ENCODE peak calls at places on chromosomes 13 and 19, in eight cellular contexts. T, L, R, P, Z, D, X and I are unnamed samples.

GRCh38 chr13:111005808-111006494 is 91.1 kb upstream of the ANKRD10 start:
- DNase-seq in T (peak), L (peak), R (peak), P (peak), Z (no peak), D (no peak), X (no peak), I (peak)

GRCh38 chr13:35879111-35879510 is 252.1 kb downstream of the DCLK1 start:
- DNase-seq in T (no peak), L (no peak), R (no peak), P (no peak), Z (no peak), D (no peak), X (no peak), I (no peak)

GRCh38 chr13:102317593-102317992 is 84.3 kb downstream of the FGF14 start:
- DNase-seq in T (peak), L (peak), R (no peak), P (peak), Z (no peak), D (no peak), X (no peak), I (no peak)

GRCh38 chr19:17327654-17328516 is 6.8 kb downstream of the ANO8 start:
- DNase-seq in T (peak), L (no peak), R (no peak), P (peak), Z (peak), D (no peak), X (peak), I (peak)

GRCh38 chr13:113106053-113106452 is 462 bp downstream of the F7 start:
- DNase-seq in T (no peak), L (no peak), R (no peak), P (no peak), Z (no peak), D (no peak), X (no peak), I (no peak)

GRCh38 chr13:27790523-27790922 is 1.8 kb upstream of the GSX1 start:
- DNase-seq in T (no peak), L (no peak), R (no peak), P (no peak), Z (no peak), D (no peak), X (no peak), I (peak)

GRCh38 chr19:16249826-16250434 is 52.2 kb downstream of the AP1M1 start:
- DNase-seq in T (no peak), L (no peak), R (no peak), P (peak), Z (no peak), D (peak), X (no peak), I (no peak)

GRCh38 chr19:55809381-55810058 is 22.3 kb downstream of the NLRP11 start:
- DNase-seq in T (peak), L (peak), R (peak), P (peak), Z (peak), D (no peak), X (no peak), I (peak)

GRCh38 chr19:4456566-4456842 is 1.1 kb downstream of the UBXN6 start:
- DNase-seq in T (peak), L (no peak), R (peak), P (peak), Z (peak), D (no peak), X (peak), I (peak)

GRCh38 chr13:29411493-29411892 is 184.0 kb downstream of the SLC7A1 start:
- DNase-seq in T (no peak), L (no peak), R (no peak), P (no peak), Z (no peak), D (no peak), X (no peak), I (no peak)

GRCh38 chr13:82747948-82748347 is 1134.3 kb downstream of the SLITRK1 start:
- DNase-seq in T (no peak), L (no peak), R (no peak), P (peak), Z (no peak), D (peak), X (no peak), I (no peak)

GRCh38 chr13:113820813-113821651 is 42.8 kb downstream of the GAS6 start:
- DNase-seq in T (peak), L (peak), R (peak), P (peak), Z (peak), D (peak), X (peak), I (peak)

GRCh38 chr13:32098275-32098674 is 66.7 kb downstream of the FRY start:
- DNase-seq in T (no peak), L (no peak), R (no peak), P (no peak), Z (no peak), D (no peak), X (no peak), I (no peak)

GRCh38 chr19:48836089-48837017 is at the start of gene HSD17B14:
- DNase-seq in T (peak), L (no peak), R (peak), P (peak), Z (peak), D (no peak), X (no peak), I (peak)

GRCh38 chr13:96816874-96817273 is 177.4 kb downstream of the OXGR1 start:
- DNase-seq in T (no peak), L (no peak), R (no peak), P (no peak), Z (no peak), D (no peak), X (no peak), I (no peak)

GRCh38 chr19:14073925-14074838 is 1.6 kb downstream of the MISP3 start:
- DNase-seq in T (peak), L (no peak), R (no peak), P (no peak), Z (peak), D (no peak), X (peak), I (peak)

GRCh38 chr19:737591-738093 is 13.3 kb upstream of the MISP start:
- DNase-seq in T (peak), L (peak), R (no peak), P (peak), Z (peak), D (no peak), X (no peak), I (peak)

GRCh38 chr19:53102186-53102585 is 1.0 kb downstream of the ZNF160 start:
- DNase-seq in T (no peak), L (no peak), R (no peak), P (no peak), Z (peak), D (no peak), X (no peak), I (peak)

GRCh38 chr13:101916758-101917474 is 464.4 kb downstream of the ITGBL1 start:
- DNase-seq in T (no peak), L (no peak), R (no peak), P (no peak), Z (no peak), D (no peak), X (no peak), I (peak)

GRCh38 chr19:44943801-44944249 is 1.8 kb downstream of the APOC4 start:
- DNase-seq in T (peak), L (peak), R (no peak), P (no peak), Z (peak), D (no peak), X (no peak), I (no peak)

GRCh38 chr13:40876020-40876738 is 86.8 kb downstream of the SLC25A15 start:
- DNase-seq in T (no peak), L (no peak), R (no peak), P (no peak), Z (no peak), D (no peak), X (no peak), I (no peak)

GRCh38 chr19:19366691-19367396 is 38.6 kb upstream of the GATAD2A start:
- DNase-seq in T (peak), L (peak), R (peak), P (peak), Z (peak), D (peak), X (peak), I (peak)

GRCh38 chr13:52104624-52105023 is 24.2 kb downstream of the NEK5 start:
- DNase-seq in T (no peak), L (no peak), R (no peak), P (peak), Z (no peak), D (no peak), X (no peak), I (no peak)

GRCh38 chr19:55647732-55648656 is at the start of gene CCDC106:
- DNase-seq in T (peak), L (peak), R (peak), P (peak), Z (peak), D (no peak), X (no peak), I (peak)

GRCh38 chr13:24063281-24063851 is 97.2 kb upstream of the SPATA13 start:
- DNase-seq in T (no peak), L (peak), R (no peak), P (peak), Z (no peak), D (no peak), X (no peak), I (no peak)

GRCh38 chr19:35860818-35861639 is 4.3 kb downstream of the KIRREL2 start:
- DNase-seq in T (no peak), L (no peak), R (no peak), P (no peak), Z (peak), D (no peak), X (no peak), I (peak)

GRCh38 chr13:39095500-39095899 is 57.2 kb downstream of the NHLRC3 start:
- DNase-seq in T (no peak), L (no peak), R (no peak), P (no peak), Z (no peak), D (no peak), X (no peak), I (no peak)

GRCh38 chr19:15091918-15092753 is 10.1 kb downstream of the OR1I1 start:
- DNase-seq in T (no peak), L (peak), R (peak), P (peak), Z (peak), D (peak), X (no peak), I (peak)

GRCh38 chr19:4172861-4173473 is 9.4 kb downstream of the SIRT6 start:
- DNase-seq in T (peak), L (peak), R (peak), P (peak), Z (peak), D (no peak), X (no peak), I (peak)

GRCh38 chr13:64680739-64681138 is 2549.4 kb downstream of the PCDH9 start:
- DNase-seq in T (no peak), L (no peak), R (no peak), P (no peak), Z (no peak), D (no peak), X (no peak), I (no peak)

GRCh38 chr13:59745395-59745788 is 418.3 kb downstream of the DIAPH3 start:
- DNase-seq in T (no peak), L (no peak), R (peak), P (peak), Z (no peak), D (no peak), X (no peak), I (no peak)

GRCh38 chr19:21912654-21913053 is 76.7 kb upstream of the ZNF43 start:
- DNase-seq in T (no peak), L (no peak), R (no peak), P (no peak), Z (peak), D (no peak), X (no peak), I (no peak)

GRCh38 chr19:2433854-2434253 is 6.5 kb upstream of the TIMM13 start:
- DNase-seq in T (no peak), L (no peak), R (no peak), P (no peak), Z (no peak), D (no peak), X (no peak), I (no peak)

GRCh38 chr13:36163809-36164308 is 32.7 kb upstream of the DCLK1 start:
- DNase-seq in T (peak), L (peak), R (peak), P (peak), Z (no peak), D (peak), X (peak), I (peak)

GRCh38 chr19:41981724-41982123 is 12.3 kb downstream of the ATP1A3 start:
- DNase-seq in T (no peak), L (no peak), R (no peak), P (no peak), Z (no peak), D (no peak), X (no peak), I (no peak)

GRCh38 chr13:31946091-31946770 is 85.3 kb upstream of the FRY start:
- DNase-seq in T (no peak), L (no peak), R (no peak), P (peak), Z (no peak), D (no peak), X (no peak), I (no peak)

GRCh38 chr13:48162182-48162581 is 67.3 kb upstream of the MED4 start:
- DNase-seq in T (no peak), L (no peak), R (no peak), P (no peak), Z (no peak), D (no peak), X (no peak), I (no peak)

GRCh38 chr19:29673451-29674371 is 8.4 kb downstream of the PLEKHF1 start:
- DNase-seq in T (no peak), L (no peak), R (no peak), P (no peak), Z (no peak), D (no peak), X (no peak), I (no peak)

GRCh38 chr19:55258476-55258827 is 365 bp downstream of the PPP6R1 start:
- DNase-seq in T (no peak), L (no peak), R (no peak), P (no peak), Z (peak), D (no peak), X (no peak), I (peak)

GRCh38 chr19:23273594-23274412 is 23.6 kb upstream of the ZNF724 start:
- DNase-seq in T (peak), L (peak), R (peak), P (peak), Z (peak), D (peak), X (peak), I (peak)

GRCh38 chr19:23273022-23273593 is 22.9 kb upstream of the ZNF724 start:
- DNase-seq in T (peak), L (no peak), R (no peak), P (no peak), Z (no peak), D (no peak), X (no peak), I (no peak)
- TF ChIP-seq CTCF in T (no peak), L (no peak), R (no peak), P (no peak), Z (no peak), D (no peak), X (no peak), I (no peak)

GRCh38 chr19:9622531-9622930 is 1.5 kb upstream of the ZNF561 start:
- DNase-seq in T (no peak), L (no peak), R (no peak), P (no peak), Z (no peak), D (no peak), X (peak), I (no peak)
- TF ChIP-seq CTCF in T (no peak), L (no peak), R (no peak), P (no peak), Z (no peak), D (no peak), X (no peak), I (no peak)

DNA sequence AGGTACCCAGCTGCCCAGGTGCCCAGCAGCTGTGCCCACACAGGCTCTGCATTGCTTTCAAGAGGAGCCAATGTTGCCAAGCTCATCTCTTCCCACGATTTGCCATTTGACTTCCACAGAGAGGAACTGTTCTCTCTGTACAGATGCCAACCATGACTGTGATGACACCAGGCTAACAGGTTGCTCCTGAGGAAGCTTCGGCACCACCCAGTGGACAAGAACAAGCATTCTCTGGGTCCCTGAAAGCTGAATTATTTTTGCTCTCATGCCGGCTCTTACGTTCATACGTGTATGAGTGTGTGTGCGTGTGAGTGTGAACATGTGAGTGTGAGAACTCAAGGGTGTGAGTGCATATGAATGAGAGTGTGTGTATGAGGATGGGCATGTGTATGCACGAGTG is 535.2 kb downstream of the LIG4 start:
- DNase-seq in T (no peak), L (no peak), R (no peak), P (peak), Z (no peak), D (no peak), X (no peak), I (no peak)
- TF ChIP-seq CTCF in T (no peak), L (no peak), R (peak), P (no peak), Z (no peak), D (no peak), X (no peak), I (no peak)

GRCh38 chr19:10565028-10565566 is 713 bp downstream of the KRI1 start:
- DNase-seq in T (peak), L (no peak), R (peak), P (peak), Z (peak), D (no peak), X (no peak), I (peak)
- TF ChIP-seq CTCF in T (no peak), L (no peak), R (peak), P (peak), Z (peak), D (peak), X (peak), I (no peak)